ENCODE peak calls at places on chromosomes 4 and X, in five cellular contexts. Z is H9, M is neuronal stem cell, E is mesenchymal stem cell, C is H1. Q is an unnamed sample.

GRCh38 chr4:48578132-48578964 is 88.3 kb downstream of the ZAR1 start:
- DNase-seq in M (peak), C (peak), Z (peak), E (peak), Q (peak)

GRCh38 chr4:141331534-141332358 is 111.1 kb downstream of the ZNF330 start:
- DNase-seq in C (no peak), E (no peak), M (no peak), Z (no peak), Q (no peak)

GRCh38 chr4:154677300-154677699 is 64.8 kb upstream of the FGG start:
- DNase-seq in C (no peak), Z (no peak), M (no peak), E (no peak), Q (no peak)

GRCh38 chrX:103628386-103629290 is at the start of gene TCEAL1:
- DNase-seq in E (peak), C (peak), M (peak), Z (peak), Q (peak)

GRCh38 chrX:97845451-97845850 is 961.7 kb downstream of the RPA4 start:
- DNase-seq in C (no peak), E (no peak), M (no peak), Z (no peak), Q (no peak)

GRCh38 chr4:154366956-154367355 is 124.6 kb downstream of the DCHS2 start:
- DNase-seq in E (no peak), M (no peak), C (no peak), Z (peak), Q (no peak)

GRCh38 chr4:120773641-120774040 is 148.9 kb downstream of the PRDM5 start:
- DNase-seq in C (no peak), M (no peak), E (no peak), Z (no peak), Q (no peak)

GRCh38 chrX:17104433-17104832 is 158.0 kb downstream of the REPS2 start:
- DNase-seq in C (no peak), Z (no peak), E (no peak), M (no peak), Q (no peak)

GRCh38 chr4:4761128-4761991 is 98.1 kb upstream of the MSX1 start:
- DNase-seq in Z (peak), M (peak), E (peak), C (peak), Q (no peak)

GRCh38 chr4:143351149-143351691 is 14.5 kb downstream of the GAB1 start:
- DNase-seq in E (no peak), C (no peak), Z (no peak), M (no peak), Q (no peak)

GRCh38 chr4:122901621-122902020 is 20.8 kb downstream of the NUDT6 start:
- DNase-seq in E (no peak), Z (no peak), M (no peak), C (no peak), Q (no peak)

GRCh38 chrX:19659929-19660328 is 144.6 kb upstream of the MAP3K15 start:
- DNase-seq in E (no peak), C (no peak), Z (no peak), M (no peak), Q (peak)

GRCh38 chr4:122666527-122667245 is 45.8 kb upstream of the IL21 start:
- DNase-seq in C (no peak), E (peak), Z (no peak), M (no peak), Q (peak)

GRCh38 chr4:211033-211511 is 86.8 kb downstream of the ZNF718 start:
- DNase-seq in M (no peak), E (no peak), C (no peak), Z (no peak), Q (no peak)

GRCh38 chrX:103554687-103555417 is 30.5 kb upstream of the TCEAL4 start:
- DNase-seq in M (peak), Z (peak), C (peak), E (peak), Q (no peak)

GRCh38 chr4:159383569-159383934 is 280.7 kb downstream of the RAPGEF2 start:
- DNase-seq in C (no peak), Z (no peak), M (no peak), E (no peak), Q (no peak)

GRCh38 chr4:150010525-150011126 is 67.6 kb upstream of the DCLK2 start:
- DNase-seq in C (no peak), E (peak), Z (peak), M (peak), Q (peak)

GRCh38 chr4:8315343-8316250 is 46.0 kb downstream of the HTRA3 start:
- DNase-seq in M (peak), E (peak), C (peak), Z (peak), Q (peak)

GRCh38 chr4:174604198-174604597 is 81.9 kb upstream of the HPGD start:
- DNase-seq in E (peak), C (no peak), M (no peak), Z (no peak), Q (peak)

GRCh38 chr4:172892300-172892699 is 276.3 kb upstream of the GALNT7 start:
- DNase-seq in Z (peak), C (peak), M (no peak), E (peak), Q (peak)

GRCh38 chr4:172809319-172809718 is 359.3 kb upstream of the GALNT7 start:
- DNase-seq in C (peak), E (no peak), M (peak), Z (peak), Q (no peak)

GRCh38 chr4:82746705-82747567 is 51.7 kb downstream of the SCD5 start:
- DNase-seq in E (no peak), M (no peak), C (no peak), Z (no peak), Q (no peak)

GRCh38 chr4:82745173-82745842 is 53.3 kb downstream of the SCD5 start:
- DNase-seq in M (peak), Z (no peak), C (no peak), E (peak), Q (peak)

GRCh38 chr4:82748176-82748575 is 50.4 kb downstream of the SCD5 start:
- DNase-seq in M (no peak), Z (no peak), E (peak), C (no peak), Q (no peak)

GRCh38 chr4:82741188-82741587 is 57.4 kb downstream of the SCD5 start:
- DNase-seq in C (no peak), E (no peak), M (no peak), Z (no peak), Q (no peak)

GRCh38 chr4:82744284-82744963 is 54.2 kb downstream of the SCD5 start:
- DNase-seq in C (no peak), M (no peak), E (no peak), Z (no peak), Q (peak)
- H4K91ac ChIP-seq in C (no peak), M (no peak), E (no peak), Z (no peak), Q (no peak)

DNA sequence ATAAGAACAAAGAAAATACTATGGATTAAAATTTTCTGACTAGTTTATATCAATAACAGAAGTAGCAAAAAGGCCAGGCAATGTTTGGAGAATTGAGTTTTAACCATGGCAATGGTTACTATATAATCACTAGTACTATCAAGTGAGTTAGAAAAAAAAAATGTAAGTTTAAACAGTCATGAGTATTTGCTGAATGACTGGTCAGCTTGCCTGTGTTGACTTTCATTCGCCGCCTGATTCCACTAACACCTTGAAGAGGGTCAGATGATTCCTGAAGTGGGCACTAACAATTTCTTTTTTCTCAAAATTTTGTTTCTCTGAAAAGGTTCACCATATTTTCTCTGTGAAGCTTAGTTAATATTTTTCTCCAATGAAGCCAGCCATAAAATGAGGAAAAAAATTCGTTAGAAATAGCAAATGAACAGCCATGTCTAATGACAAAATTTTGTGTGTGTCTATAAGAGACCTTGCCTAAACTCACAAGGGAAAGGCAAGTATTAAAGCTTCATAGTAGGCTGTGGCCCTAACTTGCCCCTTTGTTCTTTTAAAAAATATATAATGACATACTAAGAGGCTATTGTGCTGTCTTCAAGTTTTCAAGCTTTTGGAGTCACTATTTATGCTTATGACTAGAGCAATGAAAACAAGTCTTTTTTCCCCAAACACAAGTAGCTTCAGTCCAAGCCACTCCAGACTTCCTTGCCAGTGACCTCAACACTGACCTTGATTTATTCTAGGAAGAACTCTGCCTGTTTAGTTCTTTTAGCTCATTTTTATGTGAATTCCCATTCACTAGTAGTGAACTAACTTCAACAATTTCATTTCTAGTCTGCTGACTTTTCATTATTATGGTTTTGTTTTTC is 18.4 kb upstream of the FHDC1 start:
- DNase-seq in Z (no peak), C (no peak), E (no peak), M (no peak), Q (no peak)
- H2BK12ac ChIP-seq in Z (no peak), C (no peak), E (no peak), M (no peak), Q (no peak)

GRCh38 chr4:163072222-163072621 is 94.5 kb downstream of the NAF1 start:
- DNase-seq in C (no peak), Z (no peak), E (no peak), M (no peak), Q (no peak)
- H4K91ac ChIP-seq in C (no peak), Z (no peak), E (no peak), M (no peak), Q (no peak)

GRCh38 chr4:72312032-72312650 is 256.9 kb downstream of the ADAMTS3 start:
- DNase-seq in C (no peak), Z (peak), M (peak), E (peak), Q (peak)
- H2BK12ac ChIP-seq in C (no peak), Z (no peak), M (no peak), E (no peak), Q (no peak)